ENCODE peak calls at places on chromosomes 4 and X, in eight cellular contexts. V is stomach, D is adipocyte, C is GM06990, S is astrocyte of the cerebellum, H is AG04449, J is Panc1, K is hepatocyte. P is an unnamed sample.
A peak's percentile ranks its signal among the peaks of the same experiment; 100 is the strongest.

GRCh38 chr4:113316879-113317278 is 267.4 kb downstream of the ANK2 start:
- DNase-seq in V (no peak), D (no peak), C (peak; percentile 37), S (no peak), H (no peak), J (no peak), K (no peak), P (no peak)

GRCh38 chrX:125090046-125090445 is 229.6 kb upstream of the TEX13C start:
- DNase-seq in V (no peak), D (no peak), C (no peak), S (no peak), H (no peak), J (no peak), K (no peak), P (no peak)

GRCh38 chr4:123877561-123877960 is 481.0 kb downstream of the SPRY1 start:
- DNase-seq in V (peak; percentile 51), D (no peak), C (no peak), S (no peak), H (no peak), J (no peak), K (no peak), P (no peak)

GRCh38 chr4:159298502-159298901 is 195.6 kb downstream of the RAPGEF2 start:
- DNase-seq in V (no peak), D (peak; percentile 79), C (no peak), S (no peak), H (peak; percentile 67), J (no peak), K (no peak), P (no peak)

GRCh38 chrX:29535212-29536162 is 679.9 kb upstream of the MAGEB2 start:
- DNase-seq in V (no peak), D (peak; percentile 10), C (no peak), S (peak; percentile 0), H (no peak), J (no peak), K (no peak), P (no peak)

GRCh38 chr4:169103966-169104412 is 93.9 kb upstream of the CBR4 start:
- DNase-seq in V (no peak), D (peak; percentile 60), C (no peak), S (no peak), H (no peak), J (no peak), K (no peak), P (no peak)

GRCh38 chr4:153553155-153553819 is 87.1 kb downstream of the TMEM131L start:
- DNase-seq in V (no peak), D (no peak), C (no peak), S (no peak), H (no peak), J (no peak), K (no peak), P (no peak)

GRCh38 chrX:86171366-86171765 is 23.1 kb downstream of the DACH2 start:
- DNase-seq in V (no peak), D (peak; percentile 38), C (no peak), S (peak; percentile 2), H (no peak), J (peak; percentile 5), K (peak; percentile 39), P (no peak)

GRCh38 chr4:67871867-67872266 is 11.9 kb downstream of the TMPRSS11D start:
- DNase-seq in V (no peak), D (peak; percentile 84), C (no peak), S (peak; percentile 26), H (no peak), J (peak; percentile 27), K (peak; percentile 58), P (no peak)

GRCh38 chr4:2417765-2418651 is at the start of gene ZFYVE28:
- DNase-seq in V (no peak), D (no peak), C (no peak), S (no peak), H (no peak), J (no peak), K (no peak), P (no peak)

GRCh38 chr4:109065006-109065405 is 237.5 kb downstream of the COL25A1 start:
- DNase-seq in V (no peak), D (no peak), C (no peak), S (no peak), H (no peak), J (no peak), K (no peak), P (no peak)

GRCh38 chr4:1310031-1310795 is 20.5 kb downstream of the MAEA start:
- DNase-seq in V (no peak), D (no peak), C (no peak), S (no peak), H (no peak), J (no peak), K (no peak), P (no peak)
- H3K4me3 ChIP-seq in V (peak overlapping the region; percentile 37), D (peak overlapping the region; percentile 82), C (no peak overlapping the region), S (peak overlapping the region; percentile 38), H (peak overlapping the region; percentile 58), J (no peak overlapping the region), K (no peak overlapping the region), P (peak overlapping the region; percentile 70)

GRCh38 chrX:47586043-47586787 is 4.0 kb downstream of the TIMP1 start:
- DNase-seq in V (no peak), D (no peak), C (no peak), S (no peak), H (no peak), J (no peak), K (no peak), P (no peak)
- H3K4me3 ChIP-seq in V (no peak overlapping the region), D (no peak overlapping the region), C (no peak overlapping the region), S (no peak overlapping the region), H (no peak overlapping the region), J (no peak overlapping the region), K (no peak overlapping the region), P (no peak overlapping the region)

GRCh38 chr4:7112656-7113055 is 44.8 kb upstream of the GRPEL1 start:
- DNase-seq in V (no peak), D (no peak), C (no peak), S (no peak), H (no peak), J (no peak), K (no peak), P (no peak)

GRCh38 chr4:7120341-7120740 is 52.5 kb upstream of the GRPEL1 start:
- DNase-seq in V (no peak), D (no peak), C (no peak), S (no peak), H (no peak), J (no peak), K (no peak), P (no peak)

GRCh38 chr4:7111441-7111840 is 43.6 kb upstream of the GRPEL1 start:
- DNase-seq in V (no peak), D (no peak), C (no peak), S (no peak), H (no peak), J (no peak), K (no peak), P (no peak)

GRCh38 chr4:7118013-7118832 is 50.4 kb upstream of the GRPEL1 start:
- DNase-seq in V (no peak), D (no peak), C (no peak), S (no peak), H (no peak), J (no peak), K (no peak), P (no peak)

DNA sequence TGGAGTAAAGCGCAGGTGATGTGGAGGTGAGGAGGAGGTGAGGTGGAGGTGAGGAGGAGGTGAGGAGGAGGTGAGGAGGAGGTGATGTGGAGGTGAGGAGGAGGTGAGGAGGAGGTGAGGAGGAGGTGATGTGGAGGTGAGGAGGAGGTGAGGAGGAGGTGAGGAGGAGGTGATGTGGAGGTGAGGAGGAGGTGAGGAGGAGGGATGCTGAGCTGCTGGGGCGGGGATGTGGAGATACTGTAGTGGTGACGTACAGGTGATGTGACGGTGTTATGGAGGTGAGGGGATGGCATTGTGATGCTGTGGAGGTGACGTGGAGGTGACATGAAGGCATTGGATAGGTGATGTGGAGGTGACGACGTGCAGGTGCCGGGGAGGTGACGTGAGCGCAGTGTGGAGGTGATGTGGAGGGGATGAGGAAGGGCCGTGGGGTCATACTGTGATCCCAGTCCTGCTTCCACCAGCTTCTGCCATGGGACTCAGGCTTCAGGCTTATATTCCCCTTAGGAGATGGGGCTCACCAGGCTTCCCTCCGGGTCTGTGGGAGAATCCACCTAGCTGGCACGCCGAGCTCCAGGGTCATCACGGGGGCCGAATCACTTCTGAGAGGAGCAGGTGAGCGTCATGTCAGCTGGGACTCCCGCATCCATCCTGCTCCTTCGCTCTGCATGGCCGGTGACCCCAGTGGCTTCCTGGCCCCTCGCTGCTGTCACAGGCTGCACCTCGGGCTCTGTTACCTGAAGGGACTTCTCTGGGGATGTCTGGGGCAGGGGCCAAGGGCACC is 47.9 kb upstream of the GRPEL1 start:
- DNase-seq in V (no peak), D (no peak), C (no peak), S (no peak), H (no peak), J (no peak), K (no peak), P (no peak)
- H3K4me3 ChIP-seq in V (no peak overlapping the region), D (no peak overlapping the region), C (no peak overlapping the region), S (no peak overlapping the region), H (no peak overlapping the region), J (no peak overlapping the region), K (no peak overlapping the region), P (no peak overlapping the region)

GRCh38 chr4:54185380-54185779 is 43.7 kb upstream of the PDGFRA start:
- DNase-seq in V (no peak), D (no peak), C (no peak), S (no peak), H (no peak), J (no peak), K (no peak), P (no peak)
- H3K4me3 ChIP-seq in V (no peak overlapping the region), D (no peak overlapping the region), C (no peak overlapping the region), S (no peak overlapping the region), H (no peak overlapping the region), J (no peak overlapping the region), K (no peak overlapping the region), P (no peak overlapping the region)

GRCh38 chr4:45347056-45347455 is 620.7 kb upstream of the GNPDA2 start:
- DNase-seq in V (no peak), D (no peak), C (no peak), S (no peak), H (no peak), J (no peak), K (no peak), P (no peak)
- H3K4me3 ChIP-seq in V (no peak overlapping the region), D (no peak overlapping the region), C (no peak overlapping the region), S (no peak overlapping the region), H (no peak overlapping the region), J (no peak overlapping the region), K (no peak overlapping the region), P (no peak overlapping the region)

GRCh38 chrX:67543818-67544217 is at the start of gene AR:
- DNase-seq in V (peak; percentile 58), D (peak; percentile 50), C (no peak), S (peak; percentile 28), H (no peak), J (no peak), K (peak; percentile 61), P (no peak)

GRCh38 chrX:67545772-67546495 is 2.1 kb downstream of the AR start:
- DNase-seq in V (no peak), D (peak; percentile 59), C (no peak), S (no peak), H (no peak), J (no peak), K (peak; percentile 34), P (no peak)

GRCh38 chrX:67546496-67547423 is 2.9 kb downstream of the AR start:
- DNase-seq in V (no peak), D (peak; percentile 2), C (no peak), S (no peak), H (no peak), J (no peak), K (no peak), P (no peak)

GRCh38 chrX:67544281-67544680 is 460 bp downstream of the AR start:
- DNase-seq in V (peak; percentile 30), D (peak; percentile 36), C (no peak), S (no peak), H (no peak), J (no peak), K (peak; percentile 16), P (no peak)

GRCh38 chrX:67544871-67545771 is 1.3 kb downstream of the AR start:
- DNase-seq in V (no peak), D (peak; percentile 44), C (no peak), S (no peak), H (no peak), J (no peak), K (peak; percentile 44), P (no peak)
- H3K4me3 ChIP-seq in V (peak overlapping the region; percentile 47), D (peak overlapping the region; percentile 88), C (no peak overlapping the region), S (peak overlapping the region; percentile 54), H (peak overlapping the region; percentile 59), J (no peak overlapping the region), K (peak overlapping the region; percentile 24), P (peak overlapping the region; percentile 75)

P was measured in thoracic aorta.